ENCODE peak calls at places on chromosomes 1 and 21, in seven cellular contexts. A is SK-N-SH, T is GM12878, G is K562, X is HepG2, Q is T47D, U is H1. Y is an unnamed sample.

GRCh38 chr1:230068952-230069684 is 2.1 kb downstream of the GALNT2 start:
- DNase-seq in A (peak; percentile 27), T (no peak), G (peak; percentile 54), X (no peak), Q (peak; percentile 71), U (no peak), Y (no peak)

GRCh38 chr1:224670506-224670905 is 54.4 kb downstream of the CNIH3 start:
- DNase-seq in A (no peak), T (no peak), G (no peak), X (no peak), Q (no peak), U (no peak), Y (no peak)

GRCh38 chr1:162171078-162171477 is 101.6 kb downstream of the NOS1AP start:
- DNase-seq in A (no peak), T (no peak), G (no peak), X (no peak), Q (no peak), U (no peak), Y (no peak)

GRCh38 chr21:39681845-39682244 is 63.1 kb upstream of the IGSF5 start:
- DNase-seq in A (no peak), T (no peak), G (no peak), X (no peak), Q (no peak), U (no peak), Y (no peak)

GRCh38 chr1:32393832-32394140 is 455 bp downstream of the BSDC1 start:
- DNase-seq in A (no peak), T (no peak), G (peak; percentile 78), X (no peak), Q (peak; percentile 4), U (no peak), Y (no peak)

GRCh38 chr21:41651830-41652229 is 115.0 kb downstream of the RIPK4 start:
- DNase-seq in A (no peak), T (no peak), G (no peak), X (no peak), Q (no peak), U (no peak), Y (no peak)

GRCh38 chr1:2353907-2354438 is 37.4 kb downstream of the MORN1 start:
- DNase-seq in A (no peak), T (no peak), G (no peak), X (no peak), Q (no peak), U (no peak), Y (no peak)

GRCh38 chr1:85894651-85895050 is 186.4 kb upstream of the ZNHIT6 start:
- DNase-seq in A (peak; percentile 59), T (peak; percentile 3), G (peak; percentile 14), X (peak; percentile 25), Q (no peak), U (peak; percentile 50), Y (peak; percentile 18)

GRCh38 chr1:199313444-199313843 is 674.6 kb downstream of the PTPRC start:
- DNase-seq in A (no peak), T (no peak), G (no peak), X (no peak), Q (no peak), U (no peak), Y (no peak)

GRCh38 chr1:36664564-36665287 is 182.0 kb upstream of the CSF3R start:
- DNase-seq in A (no peak), T (no peak), G (no peak), X (no peak), Q (no peak), U (no peak), Y (no peak)

GRCh38 chr1:23449918-23450317 is 25.4 kb upstream of the TCEA3 start:
- DNase-seq in A (no peak), T (no peak), G (no peak), X (no peak), Q (no peak), U (no peak), Y (no peak)

GRCh38 chr1:22216210-22216883 is 73.5 kb upstream of the WNT4 start:
- DNase-seq in A (no peak), T (no peak), G (no peak), X (no peak), Q (no peak), U (no peak), Y (no peak)

GRCh38 chr1:45172015-45172414 is 34.4 kb downstream of the ZSWIM5 start:
- DNase-seq in A (no peak), T (no peak), G (peak; percentile 20), X (peak; percentile 94), Q (no peak), U (no peak), Y (no peak)

GRCh38 chr1:45171575-45171974 is 34.8 kb downstream of the ZSWIM5 start:
- DNase-seq in A (no peak), T (no peak), G (no peak), X (no peak), Q (no peak), U (no peak), Y (no peak)

GRCh38 chr1:45172764-45173163 is 33.6 kb downstream of the ZSWIM5 start:
- DNase-seq in A (no peak), T (no peak), G (no peak), X (peak; percentile 55), Q (no peak), U (no peak), Y (no peak)

DNA sequence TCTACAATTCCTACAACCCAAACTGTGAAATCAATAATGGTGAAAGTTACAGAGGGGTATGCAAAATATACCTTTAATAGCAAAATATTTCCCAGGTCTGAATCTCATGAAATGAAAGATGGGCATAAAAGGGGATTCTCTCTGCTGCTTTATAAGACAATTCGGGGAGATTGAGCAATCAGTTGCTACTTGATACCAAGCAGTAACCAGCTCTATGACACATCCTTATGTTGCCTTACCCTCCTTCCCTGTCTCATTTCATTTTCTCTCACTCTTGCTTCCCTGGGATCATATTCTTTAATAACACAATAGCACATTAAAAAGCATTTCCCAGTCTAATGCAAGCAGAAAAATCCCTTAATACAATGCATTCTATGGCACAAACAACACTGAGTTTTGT is 29.0 kb downstream of the ZSWIM5 start:
- DNase-seq in A (no peak), T (no peak), G (no peak), X (no peak), Q (no peak), U (no peak), Y (no peak)
- TF ChIP-seq JUND in A (no peak), T (no peak), G (no peak), X (no peak), Q (no peak), U (no peak), Y (no peak)

GRCh38 chr1:177172331-177172730 is 1.6 kb downstream of the BRINP2 start:
- DNase-seq in A (peak; percentile 32), T (no peak), G (no peak), X (no peak), Q (no peak), U (no peak), Y (no peak)

GRCh38 chr1:177173976-177174375 is 3.2 kb downstream of the BRINP2 start:
- DNase-seq in A (no peak), T (no peak), G (no peak), X (no peak), Q (no peak), U (no peak), Y (no peak)

GRCh38 chr1:177171536-177172123 is 872 bp downstream of the BRINP2 start:
- DNase-seq in A (no peak), T (no peak), G (no peak), X (no peak), Q (no peak), U (no peak), Y (no peak)

GRCh38 chr1:177172866-177173265 is 2.1 kb downstream of the BRINP2 start:
- DNase-seq in A (no peak), T (no peak), G (no peak), X (no peak), Q (no peak), U (no peak), Y (no peak)

DNA sequence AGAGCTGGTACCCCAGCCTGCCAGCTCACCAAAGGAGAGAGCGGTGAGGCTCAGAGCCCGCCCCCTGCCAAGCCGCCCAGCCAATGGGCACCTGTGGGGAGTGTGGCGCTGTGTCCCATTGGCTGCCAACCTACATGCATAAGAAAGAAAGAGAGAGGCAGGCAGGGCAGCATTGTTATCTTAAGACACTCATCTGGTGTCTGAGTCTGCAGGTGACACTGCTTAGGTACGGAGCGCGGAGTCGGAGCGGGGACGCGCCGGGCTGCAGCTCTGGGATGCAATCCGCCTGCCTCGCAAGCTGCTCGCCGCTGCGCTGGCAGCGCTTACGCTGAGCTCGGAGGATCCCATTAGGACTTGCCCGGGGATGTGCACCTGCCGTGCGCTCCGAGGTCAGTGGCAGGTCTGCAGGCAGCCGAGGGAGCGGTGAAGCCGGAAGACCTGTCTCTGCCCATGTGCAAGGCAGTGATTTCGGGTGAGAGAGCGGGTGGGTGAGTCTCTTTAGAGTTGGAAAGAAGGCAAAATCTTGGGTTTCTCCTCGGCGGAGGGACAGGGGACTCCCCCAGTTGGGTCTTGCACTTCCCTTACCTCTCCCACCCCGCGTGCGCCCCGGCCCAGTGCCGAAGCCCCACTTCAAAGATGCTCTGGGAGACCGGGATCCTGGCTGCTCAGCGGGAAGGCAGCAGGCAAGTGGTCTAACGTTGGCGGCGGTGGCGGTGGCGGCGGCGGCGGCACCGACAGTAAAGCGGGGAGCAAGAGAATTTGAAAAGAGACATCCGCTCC is at the start of gene BRINP2:
- DNase-seq in A (peak; percentile 91), T (no peak), G (no peak), X (no peak), Q (peak; percentile 71), U (peak; percentile 89), Y (no peak)
- TF ChIP-seq JUND in A (no peak), T (no peak), G (no peak), X (no peak), Q (no peak), U (no peak), Y (no peak)

DNA sequence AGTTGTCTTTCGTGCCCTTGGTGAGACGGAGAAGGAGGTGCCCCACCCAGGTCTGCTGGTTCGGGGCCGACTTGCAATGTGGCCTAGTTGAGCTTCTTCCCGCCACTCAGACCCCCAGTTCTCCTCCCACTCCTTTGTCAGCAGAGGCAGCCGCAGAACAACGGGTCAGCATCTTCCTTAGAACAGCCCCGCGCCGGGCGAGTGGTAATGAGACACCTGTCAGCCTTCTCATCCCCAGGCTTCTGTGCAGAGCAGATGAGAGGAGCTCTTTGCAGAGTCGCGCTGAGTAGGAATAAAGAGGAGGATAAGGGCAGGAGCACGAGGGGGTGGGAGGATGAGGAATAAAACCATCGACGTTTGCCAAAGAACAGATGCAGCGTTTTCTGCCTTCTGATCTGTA is 27.7 kb upstream of the IGSF21 start:
- DNase-seq in A (no peak), T (no peak), G (no peak), X (no peak), Q (no peak), U (no peak), Y (no peak)
- TF ChIP-seq JUND in A (no peak), T (no peak), G (no peak), X (no peak), Q (no peak), U (no peak), Y (no peak)

DNA sequence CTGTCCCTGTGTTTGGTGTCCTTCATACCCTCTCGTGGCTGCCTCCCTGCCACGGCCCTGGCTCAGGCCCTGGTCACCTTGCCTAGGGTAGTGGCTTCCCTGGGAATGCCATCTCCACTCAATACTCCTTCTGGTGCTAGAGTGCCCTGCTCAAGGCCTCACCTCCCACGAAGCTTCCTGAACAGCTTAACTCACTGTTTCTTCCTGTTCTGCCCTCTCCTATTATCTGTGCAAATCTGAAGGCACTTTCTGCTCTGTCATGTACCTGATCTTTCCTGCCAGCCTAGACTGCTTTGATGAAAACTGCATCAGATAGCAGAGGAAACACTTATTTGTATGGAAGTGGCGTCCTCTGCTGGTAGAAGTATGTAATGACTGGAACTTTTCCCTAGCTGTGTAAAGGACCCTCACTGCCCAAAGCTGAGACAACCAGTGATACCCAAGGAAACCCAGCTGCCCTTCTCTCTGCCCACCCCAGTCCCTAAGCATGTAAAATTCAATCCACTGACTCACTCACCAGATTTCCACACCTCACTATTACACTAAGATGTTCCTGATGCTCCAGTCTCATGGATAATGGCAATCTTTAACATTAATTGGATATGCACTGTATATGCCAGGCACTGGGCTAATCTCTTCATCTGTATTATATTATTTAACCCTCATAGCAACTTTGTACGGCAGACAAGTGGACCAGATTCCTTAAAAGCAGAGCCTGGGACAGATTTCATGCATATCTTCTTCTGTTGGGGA is 36.2 kb upstream of the BTG2 start:
- DNase-seq in A (peak; percentile 78), T (no peak), G (peak; percentile 88), X (peak; percentile 67), Q (peak; percentile 44), U (peak; percentile 60), Y (peak; percentile 64)
- TF ChIP-seq JUND in A (no peak), T (no peak), G (peak; percentile 56), X (no peak), Q (no peak), U (no peak), Y (no peak)

Y was measured in HCT116.